ENCODE peak calls at places on chromosomes 16 and 17, in ten cellular contexts. E is A549, P is endothelial cell of umbilical vein, R is PC-3, Y is mucosa of descending colon, F is SK-N-SH, V is ascending aorta, H is stomach, Z is AG09309, Q is fibroblast of pulmonary artery. C is an unnamed sample.

GRCh38 chr16:85641776-85642176 is 28.7 kb downstream of the GSE1 start:
- DNase-seq in H (peak; percentile 81), R (no peak), Y (peak; percentile 81), Q (no peak), P (no peak), V (peak; percentile 75), E (peak; percentile 35), Z (no peak), F (no peak), C (no peak)

GRCh38 chr17:12730931-12731521 is 58.3 kb upstream of the ARHGAP44 start:
- DNase-seq in Q (peak; percentile 40), E (peak; percentile 56), F (no peak), R (peak; percentile 41), P (no peak), Z (no peak), H (peak; percentile 88), V (peak; percentile 96), Y (peak; percentile 76), C (peak; percentile 30)

GRCh38 chr17:12865769-12866168 is 76.5 kb downstream of the ARHGAP44 start:
- DNase-seq in H (no peak), V (no peak), P (no peak), Q (no peak), E (no peak), Y (no peak), Z (no peak), R (no peak), F (no peak), C (no peak)

GRCh38 chr16:66958857-66959644 is 2.0 kb upstream of the CES3 start:
- DNase-seq in H (no peak), Q (no peak), R (no peak), V (no peak), Y (no peak), E (no peak), P (no peak), Z (no peak), F (no peak), C (no peak)

GRCh38 chr17:81438688-81439087 is 43.4 kb downstream of the BAHCC1 start:
- DNase-seq in Y (no peak), F (no peak), R (no peak), H (no peak), Z (no peak), V (no peak), E (no peak), Q (no peak), P (no peak), C (no peak)

GRCh38 chr16:1097156-1097555 is 1.1 kb upstream of the C1QTNF8 start:
- DNase-seq in Q (no peak), E (no peak), R (no peak), F (no peak), Y (no peak), P (no peak), Z (no peak), H (no peak), V (no peak), C (no peak)

GRCh38 chr16:68131813-68132706 is 46.9 kb downstream of the NFATC3 start:
- DNase-seq in F (no peak), Y (no peak), H (no peak), R (no peak), Q (no peak), E (no peak), V (no peak), P (no peak), Z (no peak), C (no peak)

GRCh38 chr17:77861981-77862645 is 96.4 kb upstream of the TNRC6C start:
- DNase-seq in Q (no peak), Y (peak; percentile 20), H (no peak), V (no peak), Z (no peak), R (no peak), F (no peak), E (no peak), P (no peak), C (no peak)

GRCh38 chr17:36089888-36090836 is at the start of gene CCL3:
- DNase-seq in R (peak; percentile 2), F (no peak), Y (no peak), V (peak; percentile 74), E (no peak), Z (no peak), P (no peak), H (no peak), Q (no peak), C (no peak)

GRCh38 chr17:51745993-51746392 is 412.5 kb downstream of the CA10 start:
- DNase-seq in V (no peak), Y (no peak), R (peak; percentile 68), F (peak; percentile 58), Q (no peak), H (no peak), P (no peak), Z (no peak), E (peak; percentile 18), C (no peak)

GRCh38 chr16:58885528-58886170 is 151.5 kb upstream of the GOT2 start:
- DNase-seq in P (no peak), E (no peak), Y (no peak), Q (no peak), R (no peak), H (no peak), V (no peak), Z (no peak), F (no peak), C (no peak)

GRCh38 chr17:66348605-66349165 is 46.3 kb downstream of the PRKCA start:
- DNase-seq in F (peak; percentile 48), Y (no peak), P (peak; percentile 76), H (peak; percentile 39), Q (peak; percentile 77), V (no peak), Z (peak; percentile 40), E (peak; percentile 73), R (peak; percentile 92), C (peak; percentile 84)

GRCh38 chr17:46813920-46814319 is 4.6 kb downstream of the WNT3 start:
- DNase-seq in Y (no peak), E (no peak), P (no peak), H (no peak), Z (no peak), F (no peak), V (no peak), Q (no peak), R (no peak), C (no peak)

GRCh38 chr17:81034779-81035388 is at the start of gene BAIAP2:
- DNase-seq in Y (peak; percentile 98), V (peak; percentile 95), H (peak; percentile 98), Z (peak; percentile 59), P (peak; percentile 88), Q (peak; percentile 95), F (peak; percentile 100), R (peak; percentile 91), E (peak; percentile 95), C (peak; percentile 96)

GRCh38 chr17:46822388-46822921 is 4.0 kb upstream of the WNT3 start:
- DNase-seq in Q (no peak), F (no peak), E (no peak), V (no peak), P (no peak), H (no peak), Z (no peak), R (peak; percentile 55), Y (peak; percentile 51), C (no peak)

GRCh38 chr16:3706253-3707145 is 10.8 kb downstream of the TRAP1 start:
- DNase-seq in V (no peak), Y (no peak), E (no peak), H (no peak), F (no peak), Z (no peak), P (no peak), R (no peak), Q (no peak), C (peak; percentile 7)

GRCh38 chr16:66324785-66325184 is 41.7 kb upstream of the CDH5 start:
- DNase-seq in P (peak; percentile 16), Y (peak; percentile 33), F (peak; percentile 79), V (no peak), Z (no peak), H (no peak), E (peak; percentile 48), Q (peak; percentile 18), R (peak; percentile 49), C (peak; percentile 23)

DNA sequence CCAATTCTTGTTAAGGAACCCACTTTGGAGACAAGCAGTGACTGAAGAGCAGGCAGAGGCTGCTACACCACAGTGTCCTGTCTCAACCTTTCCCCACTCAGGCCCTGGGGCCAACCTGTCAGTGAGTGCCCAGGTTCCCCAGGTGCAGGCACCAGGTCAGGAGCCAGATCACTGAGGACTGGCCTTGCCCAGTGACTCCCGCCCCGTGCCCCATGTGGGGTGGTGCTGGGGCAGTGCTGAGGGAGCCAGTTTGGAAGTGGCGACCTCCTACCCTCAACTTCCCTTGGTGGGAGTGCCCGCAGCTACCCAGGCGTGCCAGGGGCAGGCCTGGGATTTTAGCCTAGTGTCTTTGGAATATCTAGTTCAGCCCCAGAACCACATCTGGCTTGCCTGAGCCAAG is 29.3 kb downstream of the SREBF1 start:
- DNase-seq in Z (no peak), E (no peak), F (no peak), Q (no peak), P (no peak), R (no peak), V (no peak), Y (no peak), H (no peak), C (no peak)
- H3K4me3 ChIP-seq in Z (no peak overlapping the region), E (no peak overlapping the region), F (no peak overlapping the region), Q (no peak overlapping the region), P (no peak overlapping the region), R (no peak overlapping the region), V (no peak overlapping the region), Y (no peak overlapping the region), H (no peak overlapping the region), C (no peak overlapping the region)

DNA sequence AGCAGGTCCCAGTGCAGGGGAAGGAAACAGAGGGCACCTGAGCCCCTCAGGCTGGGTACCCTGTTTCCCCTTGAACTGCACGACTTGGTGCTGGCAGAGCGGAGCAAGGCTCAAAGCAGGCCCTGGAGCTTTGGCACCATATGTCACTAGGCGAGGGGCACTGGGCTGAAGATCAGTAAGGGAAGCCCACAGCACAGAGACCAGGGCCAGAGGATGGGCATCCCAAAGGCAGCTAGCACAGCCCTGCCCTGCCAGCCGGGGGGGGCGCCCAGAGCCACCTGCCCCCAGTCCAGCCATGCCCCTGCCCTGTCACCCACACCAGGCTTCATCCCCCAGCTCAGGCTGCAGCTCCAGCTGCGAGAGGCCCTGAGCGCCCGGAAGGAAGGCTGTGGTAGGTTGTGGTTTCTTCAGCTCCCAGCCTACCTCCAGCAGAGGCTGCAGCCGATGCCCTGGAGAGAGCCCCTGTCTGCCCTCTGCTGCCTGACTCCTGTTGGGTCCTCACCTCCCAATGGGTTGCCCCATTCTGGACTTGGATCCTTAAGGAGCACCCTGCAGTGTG is 10.9 kb downstream of the NHERF1 start:
- DNase-seq in H (no peak), R (no peak), Z (no peak), F (peak; percentile 38), P (no peak), Q (no peak), V (no peak), Y (no peak), E (no peak), C (no peak)
- TF ChIP-seq CTCF in H (no peak), R (no peak), Z (no peak), F (no peak), P (no peak), Q (no peak), V (no peak), Y (no peak), E (no peak), C (no peak)

GRCh38 chr16:52469091-52469490 is 77.9 kb downstream of the TOX3 start:
- DNase-seq in Y (no peak), H (no peak), P (no peak), Q (no peak), F (no peak), Z (no peak), E (no peak), R (no peak), V (no peak), C (no peak)
- H3K4me3 ChIP-seq in Y (no peak overlapping the region), H (no peak overlapping the region), P (no peak overlapping the region), Q (no peak overlapping the region), F (no peak overlapping the region), Z (no peak overlapping the region), E (no peak overlapping the region), R (no peak overlapping the region), V (no peak overlapping the region), C (no peak overlapping the region)

GRCh38 chr17:68740555-68741447 is 139.6 kb upstream of the FAM20A start:
- DNase-seq in Z (no peak), P (no peak), V (no peak), H (no peak), F (no peak), Q (no peak), Y (no peak), E (peak; percentile 34), R (no peak), C (no peak)
- TF ChIP-seq CTCF in Z (peak; percentile 19), P (no peak), V (no peak), H (no peak), F (peak; percentile 24), Q (no peak), Y (no peak), E (peak; percentile 53), R (peak; percentile 60), C (peak; percentile 20)

C was measured in choroid plexus epithelial cell.